ENCODE peak calls at places on chromosomes 3 and 15, in ten cellular contexts. D is ovary; H is A673; S is tibial nerve; A is mesendoderm; C is astrocyte; I is thoracic aorta; G is tibial artery; V is aorta; R is naive thymus-derived CD4-positive, alpha-beta T cell. J is an unnamed sample. For H3K27me3, the result is how much of the 10 kb centered on the place peaks cover.

GRCh38 chr3:168157903-168158302 is 62.2 kb upstream of the GOLIM4 start:
- DNase-seq in I (no peak), A (no peak), V (no peak), D (no peak), G (no peak), H (no peak), S (no peak), R (no peak), C (no peak), J (no peak)

GRCh38 chr3:196842567-196843434 is 24.9 kb upstream of the SENP5 start:
- DNase-seq in D (no peak), H (no peak), G (no peak), S (no peak), V (no peak), I (no peak), A (no peak), R (no peak), C (no peak), J (no peak)

GRCh38 chr3:435969-436492 is 239.5 kb downstream of the CHL1 start:
- DNase-seq in C (no peak), A (no peak), R (no peak), H (peak), I (no peak), V (no peak), G (no peak), D (no peak), S (no peak), J (no peak)

GRCh38 chr3:50617096-50617791 is at the start of gene MAPKAPK3:
- DNase-seq in G (peak), C (no peak), V (peak), H (no peak), S (no peak), I (no peak), D (peak), R (no peak), A (no peak), J (no peak)

GRCh38 chr3:161454615-161455014 is 42.0 kb upstream of the OTOL1 start:
- DNase-seq in C (no peak), A (no peak), S (no peak), D (no peak), G (no peak), H (no peak), R (no peak), I (no peak), V (no peak), J (no peak)

GRCh38 chr15:62269504-62269903 is 104.4 kb upstream of the C2CD4B start:
- DNase-seq in H (peak), A (peak), V (no peak), C (no peak), S (no peak), D (no peak), R (no peak), I (no peak), G (no peak), J (no peak)

GRCh38 chr15:56653787-56654186 is 79.5 kb downstream of the ZNF280D start:
- DNase-seq in C (no peak), S (no peak), D (no peak), H (no peak), R (no peak), A (no peak), V (no peak), I (no peak), G (no peak), J (no peak)

GRCh38 chr3:186519021-186519658 is 25.0 kb downstream of the CRYGS start:
- DNase-seq in H (no peak), G (no peak), D (no peak), C (no peak), R (peak), S (no peak), V (no peak), A (no peak), I (no peak), J (peak)

GRCh38 chr15:69156726-69157381 is 3.6 kb upstream of the GLCE start:
- DNase-seq in D (no peak), R (no peak), A (no peak), G (no peak), I (no peak), H (no peak), S (no peak), C (no peak), V (no peak), J (no peak)

GRCh38 chr15:67321352-67321751 is 66.8 kb downstream of the IQCH start:
- DNase-seq in R (no peak), I (no peak), V (no peak), C (no peak), D (no peak), A (peak), H (no peak), G (no peak), S (no peak), J (no peak)

GRCh38 chr15:51731549-51732267 is 5.7 kb downstream of the LYSMD2 start:
- DNase-seq in C (peak), A (no peak), V (no peak), S (no peak), I (no peak), G (no peak), H (no peak), D (no peak), R (peak), J (no peak)

GRCh38 chr15:57476533-57476975 is 100.2 kb downstream of the CGNL1 start:
- DNase-seq in S (no peak), A (no peak), H (no peak), G (no peak), R (no peak), C (peak), V (no peak), I (no peak), D (no peak), J (no peak)

GRCh38 chr3:15206662-15207576 is 873 bp downstream of the CAPN7 start:
- DNase-seq in C (peak), S (peak), V (no peak), D (peak), I (peak), G (peak), A (peak), H (peak), R (peak), J (no peak)

GRCh38 chr3:61562810-61563613 is 1.6 kb downstream of the PTPRG start:
- DNase-seq in S (no peak), V (peak), H (no peak), I (no peak), D (peak), R (no peak), G (peak), A (peak), C (no peak), J (no peak)

GRCh38 chr3:169501777-169502320 is 161.7 kb downstream of the MECOM start:
- DNase-seq in H (no peak), V (no peak), C (no peak), I (no peak), S (no peak), A (no peak), R (no peak), D (no peak), G (no peak), J (no peak)

GRCh38 chr3:104788807-104789206 is 577.9 kb upstream of the ALCAM start:
- DNase-seq in A (no peak), D (no peak), H (no peak), C (no peak), R (no peak), V (no peak), G (no peak), I (no peak), S (no peak), J (no peak)
- H3K27me3 ChIP-seq in A (under half), D (under half), H (under half), C (under half), R (under half), V (under half), G (under half), I (under half), S (under half), J (under half)

GRCh38 chr3:137647179-137647578 is 116.9 kb upstream of the SOX14 start:
- DNase-seq in G (no peak), A (peak), H (no peak), S (no peak), R (no peak), C (no peak), V (no peak), I (no peak), D (no peak), J (no peak)
- H3K27me3 ChIP-seq in G (under half), A (under half), H (under half), S (under half), R (under half), C (under half), V (under half), I (under half), D (under half), J (under half)

GRCh38 chr3:138933981-138934691 is 12.8 kb downstream of the FOXL2 start:
- DNase-seq in I (no peak), G (no peak), A (no peak), R (no peak), C (no peak), H (no peak), D (peak), V (no peak), S (no peak), J (no peak)
- H3K27me3 ChIP-seq in I (under half), G (under half), A (under half), R (under half), C (under half), H (under half), D (under half), V (under half), S (under half), J (under half)

DNA sequence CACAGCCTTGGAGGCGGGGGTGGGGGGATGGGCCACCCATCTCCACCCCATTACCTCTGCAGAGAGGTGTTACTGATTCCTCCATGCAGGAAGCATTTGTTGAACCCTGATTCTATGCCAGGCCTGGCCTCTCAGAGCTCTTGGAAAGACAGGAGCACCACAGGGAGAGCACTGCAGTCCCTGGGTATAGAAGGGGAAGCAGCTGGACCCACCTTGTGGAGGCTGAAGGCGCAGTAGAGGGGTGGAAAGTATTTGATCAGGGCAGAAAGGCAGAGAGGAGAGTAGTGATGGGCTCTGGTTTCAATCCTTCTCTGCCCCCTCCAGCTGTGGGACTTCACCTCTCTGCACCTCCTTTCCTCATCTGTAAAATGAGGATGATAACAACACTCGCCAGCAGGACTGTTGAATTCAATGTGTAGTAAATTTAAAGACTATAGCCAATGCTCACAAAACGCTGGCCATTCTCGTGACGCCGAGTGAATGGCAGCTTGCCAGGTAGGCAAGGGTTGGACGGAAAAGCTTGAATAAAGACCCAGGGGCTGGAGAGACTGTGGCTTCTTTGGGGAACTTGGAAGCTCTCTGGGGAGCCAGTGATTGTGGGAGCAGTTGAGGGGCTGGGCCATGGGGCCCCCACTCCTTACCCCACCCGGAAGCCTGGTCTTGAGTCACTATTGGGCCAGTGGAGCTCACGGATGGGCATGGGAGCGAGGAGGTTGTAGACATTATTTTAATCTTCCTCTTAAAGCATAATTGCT is 8.0 kb upstream of the CCDC33 start:
- DNase-seq in V (no peak), A (no peak), D (no peak), G (no peak), C (no peak), I (no peak), H (peak), S (no peak), R (no peak), J (no peak)
- H3K27me3 ChIP-seq in V (under half), A (under half), D (under half), G (under half), C (under half), I (under half), H (under half), S (under half), R (under half), J (under half)

GRCh38 chr15:96766387-96766786 is 435.9 kb downstream of the NR2F2 start:
- DNase-seq in D (no peak), V (no peak), S (no peak), I (no peak), R (no peak), A (no peak), C (no peak), G (no peak), H (no peak), J (no peak)

GRCh38 chr15:96767703-96768434 is 437.4 kb downstream of the NR2F2 start:
- DNase-seq in V (no peak), C (no peak), S (no peak), I (no peak), R (no peak), D (no peak), H (no peak), A (peak), G (no peak), J (no peak)

GRCh38 chr15:96771035-96771434 is 440.5 kb downstream of the NR2F2 start:
- DNase-seq in S (no peak), R (no peak), I (no peak), C (no peak), H (no peak), D (no peak), V (no peak), G (no peak), A (peak), J (no peak)

GRCh38 chr15:96764946-96765345 is 434.4 kb downstream of the NR2F2 start:
- DNase-seq in R (no peak), V (no peak), D (no peak), S (no peak), H (no peak), C (no peak), G (no peak), I (no peak), A (no peak), J (no peak)

GRCh38 chr15:96768435-96768789 is 437.9 kb downstream of the NR2F2 start:
- DNase-seq in D (no peak), V (no peak), I (no peak), S (no peak), C (no peak), H (no peak), A (no peak), R (no peak), G (no peak), J (no peak)
- H3K27me3 ChIP-seq in D (under half), V (under half), I (under half), S (under half), C (under half), H (under half), A (under half), R (under half), G (under half), J (under half)

GRCh38 chr3:51968883-51969674 is 1.8 kb upstream of the PCBP4 start:
- DNase-seq in R (no peak), H (no peak), D (no peak), S (no peak), G (no peak), I (no peak), C (no peak), A (no peak), V (no peak), J (no peak)
- H3K27me3 ChIP-seq in R (under half), H (under half), D (under half), S (under half), G (under half), I (under half), C (under half), A (under half), V (under half), J (under half)

GRCh38 chr3:13044496-13045244 is 28.6 kb downstream of the IQSEC1 start:
- DNase-seq in C (no peak), G (no peak), H (no peak), R (no peak), V (peak), D (no peak), A (no peak), S (no peak), I (no peak), J (no peak)

GRCh38 chr3:13045245-13045903 is 27.9 kb downstream of the IQSEC1 start:
- DNase-seq in V (peak), A (no peak), G (no peak), R (no peak), H (no peak), C (no peak), S (no peak), I (no peak), D (no peak), J (no peak)

GRCh38 chr3:13042127-13042931 is 30.9 kb downstream of the IQSEC1 start:
- DNase-seq in G (no peak), I (no peak), D (no peak), V (no peak), R (no peak), S (no peak), H (no peak), C (no peak), A (no peak), J (no peak)

GRCh38 chr3:13042932-13043275 is 30.3 kb downstream of the IQSEC1 start:
- DNase-seq in V (no peak), G (no peak), D (no peak), R (no peak), H (no peak), I (no peak), C (no peak), S (no peak), A (peak), J (no peak)

GRCh38 chr3:13043656-13044055 is 29.6 kb downstream of the IQSEC1 start:
- DNase-seq in V (peak), S (no peak), D (no peak), H (no peak), R (no peak), I (no peak), G (no peak), C (no peak), A (no peak), J (no peak)
- H3K27me3 ChIP-seq in V (under half), S (under half), D (under half), H (under half), R (under half), I (under half), G (under half), C (half or more), A (under half), J (under half)

DNA sequence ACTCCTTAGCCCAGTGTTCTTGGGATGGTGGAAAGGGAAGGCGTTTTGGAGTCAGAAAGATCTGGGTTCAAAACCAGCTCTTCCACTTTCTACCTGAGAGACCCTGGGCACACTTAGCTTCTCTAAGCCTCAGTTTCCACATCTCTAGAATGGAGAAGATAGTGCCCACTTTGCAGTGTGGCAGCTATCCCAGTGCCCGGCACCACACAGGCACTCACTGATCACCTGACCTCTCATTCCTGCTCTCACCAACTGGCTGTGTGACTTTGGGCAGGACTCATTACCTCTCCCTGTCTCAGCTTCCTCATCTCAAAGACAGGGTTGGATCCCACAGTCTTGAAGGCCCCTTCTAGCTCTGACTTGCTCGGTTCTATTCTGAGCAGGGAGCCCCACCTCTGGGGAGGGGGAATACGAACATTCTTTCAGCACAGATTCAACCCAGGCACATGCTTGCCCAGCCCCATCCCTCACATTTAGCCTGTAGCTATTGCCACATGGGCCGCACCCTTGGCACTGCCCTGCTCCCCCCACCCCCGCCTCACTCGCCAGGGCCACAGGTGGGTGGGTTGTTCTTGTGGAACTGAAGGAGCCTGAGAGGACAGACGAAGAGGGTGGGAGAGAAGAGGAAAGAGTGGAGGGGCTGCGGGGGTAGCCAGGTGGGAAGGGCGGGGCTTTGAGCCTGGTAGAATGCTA is 39.2 kb downstream of the EPHB3 start:
- DNase-seq in I (no peak), S (no peak), R (no peak), H (no peak), C (no peak), A (no peak), G (peak), V (no peak), D (peak), J (no peak)
- H3K27me3 ChIP-seq in I (under half), S (under half), R (under half), H (under half), C (under half), A (under half), G (under half), V (under half), D (under half), J (under half)

J was measured in effector memory CD4-positive, alpha-beta T cell.